ENCODE peak calls at places on chromosomes 13 and 19, in six cellular contexts. One of them, this sample, is unnamed.

GRCh38 chr19:46435009-46435408 is 6.3 kb upstream of the PNMA8C start:
- DNase-seq in CD8-positive, alpha-beta memory T cell: no peak
- DNase-seq in tibial artery: no peak
- DNase-seq in Peyer's patch: no peak
- DNase-seq in heart right ventricle: no peak
- DNase-seq in uterus: no peak
- DNase-seq in this sample: no peak

GRCh38 chr13:40974460-40975407 is 44.4 kb downstream of the ELF1 start:
- DNase-seq in CD8-positive, alpha-beta memory T cell: no peak
- DNase-seq in tibial artery: no peak
- DNase-seq in Peyer's patch: no peak
- DNase-seq in heart right ventricle: no peak
- DNase-seq in uterus: no peak
- DNase-seq in this sample: no peak

GRCh38 chr13:34028496-34029442 is 210.8 kb downstream of the RFC3 start:
- DNase-seq in CD8-positive, alpha-beta memory T cell: no peak
- DNase-seq in tibial artery: no peak
- DNase-seq in Peyer's patch: no peak
- DNase-seq in heart right ventricle: no peak
- DNase-seq in uterus: no peak
- DNase-seq in this sample: no peak

GRCh38 chr13:61010358-61010757 is 405.3 kb downstream of the PCDH20 start:
- DNase-seq in CD8-positive, alpha-beta memory T cell: no peak
- DNase-seq in tibial artery: no peak
- DNase-seq in Peyer's patch: no peak
- DNase-seq in heart right ventricle: no peak
- DNase-seq in uterus: no peak
- DNase-seq in this sample: no peak

GRCh38 chr13:106649495-106649894 is 81.6 kb upstream of the ARGLU1 start:
- DNase-seq in CD8-positive, alpha-beta memory T cell: no peak
- DNase-seq in tibial artery: no peak
- DNase-seq in Peyer's patch: no peak
- DNase-seq in heart right ventricle: no peak
- DNase-seq in uterus: no peak
- DNase-seq in this sample: peak; percentile 72

GRCh38 chr13:113187905-113188595 is 20.4 kb downstream of the PCID2 start:
- DNase-seq in CD8-positive, alpha-beta memory T cell: no peak
- DNase-seq in tibial artery: no peak
- DNase-seq in Peyer's patch: no peak
- DNase-seq in heart right ventricle: no peak
- DNase-seq in uterus: no peak
- DNase-seq in this sample: peak; percentile 34

GRCh38 chr13:41500501-41500900 is 43.2 kb downstream of the RGCC start:
- DNase-seq in CD8-positive, alpha-beta memory T cell: no peak
- DNase-seq in tibial artery: no peak
- DNase-seq in Peyer's patch: no peak
- DNase-seq in heart right ventricle: no peak
- DNase-seq in uterus: no peak
- DNase-seq in this sample: peak; percentile 57

GRCh38 chr19:37931941-37932655 is 25.1 kb downstream of the SIPA1L3 start:
- DNase-seq in CD8-positive, alpha-beta memory T cell: no peak
- DNase-seq in tibial artery: peak; percentile 55
- DNase-seq in Peyer's patch: peak; percentile 90
- DNase-seq in heart right ventricle: peak; percentile 26
- DNase-seq in uterus: peak; percentile 18
- DNase-seq in this sample: peak; percentile 55

GRCh38 chr19:18274303-18274775 is at the start of gene IQCN:
- DNase-seq in CD8-positive, alpha-beta memory T cell: peak; percentile 17
- DNase-seq in tibial artery: peak; percentile 39
- DNase-seq in Peyer's patch: peak; percentile 78
- DNase-seq in heart right ventricle: no peak
- DNase-seq in uterus: peak; percentile 57
- DNase-seq in this sample: peak; percentile 85

GRCh38 chr19:11014403-11014911 is 53.6 kb downstream of the SMARCA4 start:
- DNase-seq in CD8-positive, alpha-beta memory T cell: no peak
- DNase-seq in tibial artery: no peak
- DNase-seq in Peyer's patch: no peak
- DNase-seq in heart right ventricle: no peak
- DNase-seq in uterus: no peak
- DNase-seq in this sample: no peak

GRCh38 chr13:28585557-28585956 is 73.4 kb upstream of the POMP start:
- DNase-seq in CD8-positive, alpha-beta memory T cell: no peak
- DNase-seq in tibial artery: no peak
- DNase-seq in Peyer's patch: no peak
- DNase-seq in heart right ventricle: no peak
- DNase-seq in uterus: no peak
- DNase-seq in this sample: no peak

GRCh38 chr13:102380012-102380411 is 21.8 kb downstream of the FGF14 start:
- DNase-seq in CD8-positive, alpha-beta memory T cell: no peak
- DNase-seq in tibial artery: no peak
- DNase-seq in Peyer's patch: no peak
- DNase-seq in heart right ventricle: no peak
- DNase-seq in uterus: no peak
- DNase-seq in this sample: no peak

GRCh38 chr13:30972888-30973377 is 40.5 kb downstream of the TEX26 start:
- DNase-seq in CD8-positive, alpha-beta memory T cell: no peak
- DNase-seq in tibial artery: no peak
- DNase-seq in Peyer's patch: no peak
- DNase-seq in heart right ventricle: no peak
- DNase-seq in uterus: no peak
- DNase-seq in this sample: no peak

GRCh38 chr13:49935171-49936084 is 712 bp downstream of the SPRYD7 start:
- DNase-seq in CD8-positive, alpha-beta memory T cell: peak; percentile 22
- DNase-seq in tibial artery: peak; percentile 34
- DNase-seq in Peyer's patch: no peak
- DNase-seq in heart right ventricle: no peak
- DNase-seq in uterus: no peak
- DNase-seq in this sample: peak; percentile 78

GRCh38 chr19:1787116-1787515 is 25.0 kb downstream of the ATP8B3 start:
- DNase-seq in CD8-positive, alpha-beta memory T cell: no peak
- DNase-seq in tibial artery: no peak
- DNase-seq in Peyer's patch: no peak
- DNase-seq in heart right ventricle: no peak
- DNase-seq in uterus: no peak
- DNase-seq in this sample: no peak

GRCh38 chr19:18649371-18650047 is 12.7 kb downstream of the KLHL26 start:
- DNase-seq in CD8-positive, alpha-beta memory T cell: no peak
- DNase-seq in tibial artery: peak; percentile 86
- DNase-seq in Peyer's patch: no peak
- DNase-seq in heart right ventricle: peak; percentile 82
- DNase-seq in uterus: peak; percentile 76
- DNase-seq in this sample: no peak

GRCh38 chr13:59447846-59448620 is 715.7 kb downstream of the DIAPH3 start:
- DNase-seq in CD8-positive, alpha-beta memory T cell: no peak
- DNase-seq in tibial artery: no peak
- DNase-seq in Peyer's patch: no peak
- DNase-seq in heart right ventricle: no peak
- DNase-seq in uterus: no peak
- DNase-seq in this sample: no peak

GRCh38 chr19:48970923-48971395 is 5.8 kb downstream of the FTL start:
- DNase-seq in CD8-positive, alpha-beta memory T cell: peak; percentile 80
- DNase-seq in tibial artery: peak; percentile 70
- DNase-seq in Peyer's patch: peak; percentile 86
- DNase-seq in heart right ventricle: peak; percentile 85
- DNase-seq in uterus: peak; percentile 83
- DNase-seq in this sample: no peak

GRCh38 chr13:64540468-64540867 is 2689.7 kb downstream of the PCDH9 start:
- DNase-seq in CD8-positive, alpha-beta memory T cell: no peak
- DNase-seq in tibial artery: no peak
- DNase-seq in Peyer's patch: no peak
- DNase-seq in heart right ventricle: no peak
- DNase-seq in uterus: no peak
- DNase-seq in this sample: no peak

GRCh38 chr19:46748325-46749109 is 2.3 kb upstream of the STRN4 start:
- DNase-seq in CD8-positive, alpha-beta memory T cell: peak; percentile 73
- DNase-seq in tibial artery: peak; percentile 78
- DNase-seq in Peyer's patch: peak; percentile 76
- DNase-seq in heart right ventricle: peak; percentile 73
- DNase-seq in uterus: no peak
- DNase-seq in this sample: peak; percentile 39

GRCh38 chr13:29474991-29475390 is 120.5 kb downstream of the SLC7A1 start:
- DNase-seq in CD8-positive, alpha-beta memory T cell: no peak
- DNase-seq in tibial artery: no peak
- DNase-seq in Peyer's patch: no peak
- DNase-seq in heart right ventricle: no peak
- DNase-seq in uterus: no peak
- DNase-seq in this sample: peak; percentile 31

GRCh38 chr13:60158321-60158801 is 5.4 kb downstream of the DIAPH3 start:
- DNase-seq in CD8-positive, alpha-beta memory T cell: no peak
- DNase-seq in tibial artery: no peak
- DNase-seq in Peyer's patch: no peak
- DNase-seq in heart right ventricle: no peak
- DNase-seq in uterus: no peak
- DNase-seq in this sample: no peak

GRCh38 chr19:50263176-50263575 is 59.8 kb downstream of the MYH14 start:
- DNase-seq in CD8-positive, alpha-beta memory T cell: no peak
- DNase-seq in tibial artery: no peak
- DNase-seq in Peyer's patch: no peak
- DNase-seq in heart right ventricle: no peak
- DNase-seq in uterus: no peak
- DNase-seq in this sample: no peak

GRCh38 chr19:14686411-14686810 is 3.4 kb upstream of the ZNF333 start:
- DNase-seq in CD8-positive, alpha-beta memory T cell: no peak
- DNase-seq in tibial artery: no peak
- DNase-seq in Peyer's patch: no peak
- DNase-seq in heart right ventricle: no peak
- DNase-seq in uterus: no peak
- DNase-seq in this sample: no peak

GRCh38 chr13:104011505-104012270 is 945.5 kb upstream of the SLC10A2 start:
- DNase-seq in CD8-positive, alpha-beta memory T cell: no peak
- DNase-seq in tibial artery: no peak
- DNase-seq in Peyer's patch: no peak
- DNase-seq in heart right ventricle: no peak
- DNase-seq in uterus: no peak
- DNase-seq in this sample: no peak

GRCh38 chr13:24127116-24127631 is 33.3 kb upstream of the SPATA13 start:
- DNase-seq in CD8-positive, alpha-beta memory T cell: no peak
- DNase-seq in tibial artery: no peak
- DNase-seq in Peyer's patch: peak; percentile 74
- DNase-seq in heart right ventricle: no peak
- DNase-seq in uterus: no peak
- DNase-seq in this sample: no peak

GRCh38 chr13:20803180-20803965 is 29.6 kb upstream of the EEF1AKMT1 start:
- DNase-seq in CD8-positive, alpha-beta memory T cell: no peak
- DNase-seq in tibial artery: no peak
- DNase-seq in Peyer's patch: no peak
- DNase-seq in heart right ventricle: no peak
- DNase-seq in uterus: no peak
- DNase-seq in this sample: no peak

GRCh38 chr13:41389580-41389979 is 67.8 kb upstream of the RGCC start:
- DNase-seq in CD8-positive, alpha-beta memory T cell: no peak
- DNase-seq in tibial artery: no peak
- DNase-seq in Peyer's patch: no peak
- DNase-seq in heart right ventricle: no peak
- DNase-seq in uterus: no peak
- DNase-seq in this sample: no peak

GRCh38 chr19:38977445-38978314 is 2.1 kb upstream of the FBXO17 start:
- DNase-seq in CD8-positive, alpha-beta memory T cell: no peak
- DNase-seq in tibial artery: no peak
- DNase-seq in Peyer's patch: no peak
- DNase-seq in heart right ventricle: no peak
- DNase-seq in uterus: no peak
- DNase-seq in this sample: peak; percentile 79

GRCh38 chr13:28641600-28641926 is 17.4 kb upstream of the POMP start:
- DNase-seq in CD8-positive, alpha-beta memory T cell: no peak
- DNase-seq in tibial artery: no peak
- DNase-seq in Peyer's patch: no peak
- DNase-seq in heart right ventricle: no peak
- DNase-seq in uterus: no peak
- DNase-seq in this sample: no peak

GRCh38 chr19:3975637-3976087 is 4.8 kb upstream of the DAPK3 start:
- DNase-seq in CD8-positive, alpha-beta memory T cell: no peak
- DNase-seq in tibial artery: no peak
- DNase-seq in Peyer's patch: no peak
- DNase-seq in heart right ventricle: no peak
- DNase-seq in uterus: no peak
- DNase-seq in this sample: no peak

GRCh38 chr13:53237696-53238095 is 209.1 kb downstream of the OLFM4 start:
- DNase-seq in CD8-positive, alpha-beta memory T cell: no peak
- DNase-seq in tibial artery: no peak
- DNase-seq in Peyer's patch: no peak
- DNase-seq in heart right ventricle: no peak
- DNase-seq in uterus: no peak
- DNase-seq in this sample: no peak

GRCh38 chr19:11973020-11973810 is 8.4 kb downstream of the ZNF763 start:
- DNase-seq in CD8-positive, alpha-beta memory T cell: no peak
- DNase-seq in tibial artery: no peak
- DNase-seq in Peyer's patch: no peak
- DNase-seq in heart right ventricle: no peak
- DNase-seq in uterus: no peak
- DNase-seq in this sample: no peak

GRCh38 chr19:16859626-16860025 is 29.2 kb upstream of the F2RL3 start:
- DNase-seq in CD8-positive, alpha-beta memory T cell: no peak
- DNase-seq in tibial artery: no peak
- DNase-seq in Peyer's patch: no peak
- DNase-seq in heart right ventricle: no peak
- DNase-seq in uterus: no peak
- DNase-seq in this sample: no peak
- H3K4me3 ChIP-seq in CD8-positive, alpha-beta memory T cell: no peak overlapping the region
- H3K4me3 ChIP-seq in tibial artery: no peak overlapping the region
- H3K4me3 ChIP-seq in Peyer's patch: no peak overlapping the region
- H3K4me3 ChIP-seq in heart right ventricle: no peak overlapping the region
- H3K4me3 ChIP-seq in uterus: no peak overlapping the region
- H3K4me3 ChIP-seq in this sample: no peak overlapping the region

DNA sequence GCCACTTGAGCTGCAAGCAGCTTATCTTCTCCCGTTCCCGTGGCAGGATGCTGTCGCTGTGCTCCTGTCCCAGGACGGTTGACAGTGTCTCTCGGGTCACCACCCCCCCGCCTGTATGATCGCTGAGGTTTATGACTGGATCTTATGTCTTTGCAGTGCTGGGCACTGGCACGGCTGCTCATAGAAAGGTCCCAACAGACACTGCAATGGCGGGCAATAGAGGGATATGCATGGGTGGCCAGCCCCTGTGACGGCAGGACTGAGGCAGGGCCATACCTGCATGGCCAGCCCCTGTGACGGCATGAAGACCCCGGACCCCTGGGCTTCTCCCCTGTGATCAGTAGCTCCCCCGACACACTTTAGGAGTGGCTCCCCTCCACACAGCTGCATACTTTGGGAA is 307.2 kb downstream of the TEX29 start:
- DNase-seq in CD8-positive, alpha-beta memory T cell: no peak
- DNase-seq in tibial artery: no peak
- DNase-seq in Peyer's patch: no peak
- DNase-seq in heart right ventricle: no peak
- DNase-seq in uterus: no peak
- DNase-seq in this sample: no peak
- H3K27me3 ChIP-seq in CD8-positive, alpha-beta memory T cell: no peaks in the 10 kb centered on the region
- H3K27me3 ChIP-seq in tibial artery: peaks cover 13% of the 10 kb centered on the region
- H3K27me3 ChIP-seq in Peyer's patch: no peaks in the 10 kb centered on the region
- H3K27me3 ChIP-seq in heart right ventricle: no peaks in the 10 kb centered on the region
- H3K27me3 ChIP-seq in uterus: no peaks in the 10 kb centered on the region
- H3K27me3 ChIP-seq in this sample: no peaks in the 10 kb centered on the region

GRCh38 chr13:19573072-19573716 is 11.9 kb upstream of the TPTE2 start:
- DNase-seq in CD8-positive, alpha-beta memory T cell: no peak
- DNase-seq in tibial artery: no peak
- DNase-seq in Peyer's patch: no peak
- DNase-seq in heart right ventricle: no peak
- DNase-seq in uterus: no peak
- DNase-seq in this sample: no peak
- H3K36me3 ChIP-seq in CD8-positive, alpha-beta memory T cell: no peaks in the 10 kb centered on the region
- H3K36me3 ChIP-seq in tibial artery: no peaks in the 10 kb centered on the region
- H3K36me3 ChIP-seq in Peyer's patch: no peaks in the 10 kb centered on the region
- H3K36me3 ChIP-seq in heart right ventricle: no peaks in the 10 kb centered on the region
- H3K36me3 ChIP-seq in uterus: no peaks in the 10 kb centered on the region
- H3K36me3 ChIP-seq in this sample: no peaks in the 10 kb centered on the region

GRCh38 chr19:35509018-35509652 is 4.3 kb downstream of the DMKN start:
- DNase-seq in CD8-positive, alpha-beta memory T cell: no peak
- DNase-seq in tibial artery: no peak
- DNase-seq in Peyer's patch: no peak
- DNase-seq in heart right ventricle: no peak
- DNase-seq in uterus: peak; percentile 29
- DNase-seq in this sample: no peak
- H3K4me3 ChIP-seq in CD8-positive, alpha-beta memory T cell: peak overlapping the region; percentile 25
- H3K4me3 ChIP-seq in tibial artery: peak overlapping the region; percentile 48
- H3K4me3 ChIP-seq in Peyer's patch: peak overlapping the region; percentile 19
- H3K4me3 ChIP-seq in heart right ventricle: no peak overlapping the region
- H3K4me3 ChIP-seq in uterus: peak overlapping the region; percentile 38
- H3K4me3 ChIP-seq in this sample: no peak overlapping the region

This sample was measured in MG63.